ENCODE peak calls at places on chromosomes 6 and 20, in four cellular contexts. C, A, F and S are unnamed samples. For H3K27me3, the result is how much of the 10 kb centered on the place peaks cover.

GRCh38 chr6:27188885-27189418 is 58.5 kb upstream of the PRSS16 start:
- DNase-seq in C (peak), A (peak), F (peak), S (peak)

GRCh38 chr20:16488086-16488485 is 85.2 kb downstream of the KIF16B start:
- DNase-seq in C (no peak), A (no peak), F (no peak), S (no peak)

GRCh38 chr6:70636589-70636988 is 31.1 kb upstream of the SMAP1 start:
- DNase-seq in C (no peak), A (no peak), F (no peak), S (no peak)

GRCh38 chr20:44954198-44954597 is 6.0 kb downstream of the TOMM34 start:
- DNase-seq in C (no peak), A (no peak), F (peak), S (no peak)

GRCh38 chr20:9035129-9035528 is 33.8 kb upstream of the PLCB4 start:
- DNase-seq in C (peak), A (no peak), F (peak), S (peak)

GRCh38 chr20:43799150-43799711 is 72.4 kb upstream of the GTSF1L start:
- DNase-seq in C (peak), A (no peak), F (no peak), S (no peak)

GRCh38 chr6:111591370-111591900 is 14.2 kb downstream of the TRAF3IP2 start:
- DNase-seq in C (peak), A (peak), F (peak), S (peak)

GRCh38 chr6:140193269-140193668 is 818.8 kb upstream of the CITED2 start:
- DNase-seq in C (no peak), A (no peak), F (no peak), S (no peak)

GRCh38 chr20:3788685-3789155 is 2.2 kb upstream of the CENPB start:
- DNase-seq in C (no peak), A (no peak), F (no peak), S (no peak)

GRCh38 chr6:22087960-22088716 is 208.7 kb downstream of the PRL start:
- DNase-seq in C (no peak), A (no peak), F (no peak), S (no peak)

GRCh38 chr6:4369616-4370015 is 234.2 kb upstream of the ECI2 start:
- DNase-seq in C (peak), A (no peak), F (no peak), S (no peak)

GRCh38 chr20:45340236-45340847 is 7.9 kb downstream of the SDC4 start:
- DNase-seq in C (no peak), A (no peak), F (no peak), S (no peak)

GRCh38 chr6:43856005-43856765 is 86.2 kb downstream of the VEGFA start:
- DNase-seq in C (peak), A (peak), F (peak), S (peak)

GRCh38 chr6:3195695-3196497 is 31.6 kb downstream of the TUBB2B start:
- DNase-seq in C (no peak), A (peak), F (no peak), S (no peak)

GRCh38 chr6:31851485-31851832 is 11.2 kb downstream of the NEU1 start:
- DNase-seq in C (peak), A (no peak), F (no peak), S (no peak)

GRCh38 chr6:322205-322930 is 30.1 kb downstream of the DUSP22 start:
- DNase-seq in C (no peak), A (peak), F (no peak), S (no peak)

GRCh38 chr6:30463651-30464618 is 25.4 kb upstream of the HLA-E start:
- DNase-seq in C (peak), A (no peak), F (no peak), S (no peak)

GRCh38 chr6:143361536-143362191 is 88.8 kb downstream of the ADAT2 start:
- DNase-seq in C (no peak), A (no peak), F (no peak), S (no peak)

GRCh38 chr6:162363757-162364156 is 363.8 kb downstream of the PRKN start:
- DNase-seq in C (no peak), A (peak), F (peak), S (no peak)

GRCh38 chr20:64161595-64162238 is 2.5 kb upstream of the MYT1 start:
- DNase-seq in C (peak), A (peak), F (peak), S (peak)

GRCh38 chr20:60271597-60271996 is 313.4 kb downstream of the CDH26 start:
- DNase-seq in C (peak), A (no peak), F (peak), S (no peak)

GRCh38 chr6:6987749-6988148 is 120.0 kb upstream of the RREB1 start:
- DNase-seq in C (no peak), A (no peak), F (no peak), S (no peak)

GRCh38 chr20:37007898-37008649 is 56.6 kb upstream of the SAMHD1 start:
- DNase-seq in C (peak), A (peak), F (no peak), S (peak)

GRCh38 chr20:63411898-63412631 is 50.9 kb upstream of the CHRNA4 start:
- DNase-seq in C (no peak), A (no peak), F (no peak), S (no peak)

GRCh38 chr6:122798099-122798641 is 9.1 kb downstream of the SMPDL3A start:
- DNase-seq in C (peak), A (peak), F (no peak), S (peak)

GRCh38 chr6:111912904-111913303 is 39.7 kb upstream of the FYN start:
- DNase-seq in C (no peak), A (no peak), F (no peak), S (no peak)

GRCh38 chr6:169326067-169326799 is 72.6 kb upstream of the THBS2 start:
- DNase-seq in C (peak), A (peak), F (no peak), S (peak)

GRCh38 chr20:49405062-49405683 is 77.3 kb downstream of the KCNB1 start:
- DNase-seq in C (no peak), A (no peak), F (no peak), S (no peak)

DNA sequence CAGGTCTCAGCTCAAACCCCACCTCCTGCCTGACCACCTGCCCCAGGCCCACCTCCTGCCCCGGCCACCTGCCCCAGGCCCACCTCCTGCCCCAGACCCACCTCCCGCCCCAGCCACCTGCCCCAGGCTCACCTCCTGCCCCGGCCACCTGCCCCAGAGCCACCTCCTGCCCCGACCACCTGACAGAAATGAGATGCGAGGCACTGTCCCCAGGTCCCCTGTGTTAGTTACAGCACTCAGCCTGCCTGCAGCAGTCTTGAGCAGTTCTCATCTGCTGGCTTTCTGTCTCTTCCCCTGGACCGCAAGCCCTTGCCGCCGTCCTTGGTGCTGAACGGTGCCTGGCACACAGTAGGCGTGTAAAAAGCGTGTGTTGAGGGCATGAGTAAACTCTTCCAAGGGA is 79.5 kb downstream of the CDH4 start:
- DNase-seq in C (no peak), A (no peak), F (no peak), S (no peak)
- H3K27me3 ChIP-seq in C (under half), A (under half), F (under half), S (under half)

GRCh38 chr20:50733644-50734349 is 2.4 kb downstream of the PARD6B start:
- DNase-seq in C (no peak), A (no peak), F (no peak), S (no peak)
- H3K27ac ChIP-seq in C (no peak), A (peak), F (no peak), S (no peak)

GRCh38 chr20:52804455-52804966 is 167.6 kb upstream of the TSHZ2 start:
- DNase-seq in C (no peak), A (no peak), F (no peak), S (no peak)
- H3K4me3 ChIP-seq in C (no peak), A (no peak), F (no peak), S (no peak)

DNA sequence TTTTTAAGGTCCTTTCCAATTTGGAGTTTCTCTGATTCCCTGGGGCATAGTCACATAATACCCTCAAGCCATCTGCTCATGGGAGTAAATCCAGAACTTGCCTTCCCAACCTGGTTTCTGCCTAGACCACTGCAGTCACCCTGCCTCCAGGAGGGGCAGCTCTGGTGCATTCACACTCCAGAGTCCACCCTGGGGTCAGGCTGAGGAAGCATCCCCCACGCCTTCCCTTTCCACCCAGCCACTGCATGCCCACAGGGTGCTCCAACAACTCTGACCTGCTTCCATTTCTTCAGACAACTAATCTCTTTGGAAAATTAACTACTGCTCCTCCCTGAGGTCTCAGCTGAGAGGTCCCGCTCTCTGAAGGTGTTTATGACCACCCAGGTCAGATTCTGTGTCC is 211.4 kb upstream of the RIN2 start:
- DNase-seq in C (no peak), A (no peak), F (no peak), S (no peak)
- H3K27me3 ChIP-seq in C (under half), A (under half), F (under half), S (under half)

DNA sequence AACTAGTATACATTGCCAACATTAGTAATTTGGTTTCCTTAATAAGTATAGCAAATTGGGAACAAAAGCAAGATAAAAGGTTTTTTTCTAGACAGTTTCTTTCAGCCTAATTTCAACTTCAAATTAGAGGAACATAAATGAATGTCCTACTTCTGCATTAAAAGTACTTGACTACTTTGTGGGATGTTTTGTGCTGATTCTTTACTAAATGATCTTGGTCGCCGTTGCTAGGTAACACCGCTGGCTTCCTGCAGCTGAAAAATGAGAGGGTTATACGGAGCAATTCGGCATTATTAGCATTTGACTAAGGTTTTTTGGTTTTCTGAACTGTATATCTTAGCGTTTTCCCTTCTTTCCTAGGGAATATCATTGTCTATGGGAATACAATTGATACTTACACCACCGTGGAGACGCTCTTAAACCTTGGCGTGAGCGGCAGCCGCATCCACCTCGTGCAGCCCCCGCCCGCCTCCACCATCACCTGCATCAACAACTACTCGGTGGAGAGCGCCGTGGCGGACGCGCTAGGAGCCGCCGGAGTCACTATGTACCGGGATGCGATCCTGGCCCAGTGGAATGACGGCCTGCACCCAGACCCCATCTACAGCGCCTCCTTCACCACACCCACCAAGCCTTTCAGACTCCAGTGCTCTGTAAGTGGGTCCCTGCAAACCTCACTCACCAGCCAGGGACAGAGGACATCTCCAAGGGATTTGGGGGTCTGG is 90.9 kb upstream of the INSM1 start:
- DNase-seq in C (no peak), A (no peak), F (no peak), S (no peak)
- H3K27ac ChIP-seq in C (no peak), A (no peak), F (no peak), S (no peak)

GRCh38 chr6:10421508-10422281 is 6.8 kb upstream of the TFAP2A start:
- DNase-seq in C (no peak), A (no peak), F (no peak), S (no peak)
- H3K4me3 ChIP-seq in C (no peak), A (no peak), F (no peak), S (no peak)